ENCODE peak calls at places on chromosomes 2 and 18, in seven cellular contexts. One of them, this sample, is unnamed.

GRCh38 chr2:104976603-104977120 is 61.2 kb upstream of the MRPS9 start:
- DNase-seq in epithelial cell of esophagus: no peak
- DNase-seq in WERI-Rb-1: peak
- DNase-seq in endothelial cell of umbilical vein: no peak
- DNase-seq in GM12865: peak
- DNase-seq in NCI-H2171: no peak
- DNase-seq in Peyer's patch: peak
- DNase-seq in this sample: peak

GRCh38 chr2:195337597-195337996 is 319.4 kb upstream of the SLC39A10 start:
- DNase-seq in epithelial cell of esophagus: no peak
- DNase-seq in WERI-Rb-1: no peak
- DNase-seq in endothelial cell of umbilical vein: no peak
- DNase-seq in GM12865: no peak
- DNase-seq in NCI-H2171: no peak
- DNase-seq in Peyer's patch: no peak
- DNase-seq in this sample: no peak

GRCh38 chr2:28413152-28413895 is 20.7 kb downstream of the FOSL2 start:
- DNase-seq in epithelial cell of esophagus: no peak
- DNase-seq in WERI-Rb-1: peak
- DNase-seq in endothelial cell of umbilical vein: no peak
- DNase-seq in GM12865: no peak
- DNase-seq in NCI-H2171: peak
- DNase-seq in Peyer's patch: peak
- DNase-seq in this sample: no peak

GRCh38 chr18:34633368-34633767 is 76.7 kb upstream of the DTNA start:
- DNase-seq in epithelial cell of esophagus: no peak
- DNase-seq in WERI-Rb-1: no peak
- DNase-seq in endothelial cell of umbilical vein: no peak
- DNase-seq in GM12865: no peak
- DNase-seq in NCI-H2171: no peak
- DNase-seq in Peyer's patch: no peak
- DNase-seq in this sample: no peak

GRCh38 chr18:72107647-72108046 is 436.5 kb downstream of the CBLN2 start:
- DNase-seq in epithelial cell of esophagus: peak
- DNase-seq in WERI-Rb-1: no peak
- DNase-seq in endothelial cell of umbilical vein: peak
- DNase-seq in GM12865: no peak
- DNase-seq in NCI-H2171: no peak
- DNase-seq in Peyer's patch: no peak
- DNase-seq in this sample: no peak

GRCh38 chr2:144514731-144515424 is 5.0 kb downstream of the ZEB2 start:
- DNase-seq in epithelial cell of esophagus: no peak
- DNase-seq in WERI-Rb-1: no peak
- DNase-seq in endothelial cell of umbilical vein: peak
- DNase-seq in GM12865: no peak
- DNase-seq in NCI-H2171: no peak
- DNase-seq in Peyer's patch: no peak
- DNase-seq in this sample: no peak

GRCh38 chr2:1649103-1649870 is 95.0 kb downstream of the PXDN start:
- DNase-seq in epithelial cell of esophagus: no peak
- DNase-seq in WERI-Rb-1: no peak
- DNase-seq in endothelial cell of umbilical vein: no peak
- DNase-seq in GM12865: no peak
- DNase-seq in NCI-H2171: no peak
- DNase-seq in Peyer's patch: no peak
- DNase-seq in this sample: no peak

GRCh38 chr2:118803012-118803411 is 44.4 kb downstream of the EN1 start:
- DNase-seq in epithelial cell of esophagus: no peak
- DNase-seq in WERI-Rb-1: no peak
- DNase-seq in endothelial cell of umbilical vein: no peak
- DNase-seq in GM12865: no peak
- DNase-seq in NCI-H2171: no peak
- DNase-seq in Peyer's patch: no peak
- DNase-seq in this sample: no peak

GRCh38 chr2:88451647-88452150 is 794 bp downstream of the FOXI3 start:
- DNase-seq in epithelial cell of esophagus: peak
- DNase-seq in WERI-Rb-1: no peak
- DNase-seq in endothelial cell of umbilical vein: no peak
- DNase-seq in GM12865: no peak
- DNase-seq in NCI-H2171: no peak
- DNase-seq in Peyer's patch: peak
- DNase-seq in this sample: peak

GRCh38 chr2:227661019-227661726 is 5.4 kb upstream of the SCYGR5 start:
- DNase-seq in epithelial cell of esophagus: no peak
- DNase-seq in WERI-Rb-1: no peak
- DNase-seq in endothelial cell of umbilical vein: no peak
- DNase-seq in GM12865: no peak
- DNase-seq in NCI-H2171: no peak
- DNase-seq in Peyer's patch: no peak
- DNase-seq in this sample: no peak

GRCh38 chr2:218727502-218728165 is 17.0 kb downstream of the TTLL4 start:
- DNase-seq in epithelial cell of esophagus: peak
- DNase-seq in WERI-Rb-1: no peak
- DNase-seq in endothelial cell of umbilical vein: peak
- DNase-seq in GM12865: peak
- DNase-seq in NCI-H2171: peak
- DNase-seq in Peyer's patch: no peak
- DNase-seq in this sample: no peak

GRCh38 chr2:10948606-10949230 is 37.0 kb downstream of the KCNF1 start:
- DNase-seq in epithelial cell of esophagus: no peak
- DNase-seq in WERI-Rb-1: no peak
- DNase-seq in endothelial cell of umbilical vein: no peak
- DNase-seq in GM12865: no peak
- DNase-seq in NCI-H2171: no peak
- DNase-seq in Peyer's patch: no peak
- DNase-seq in this sample: no peak

GRCh38 chr2:3277748-3278520 is 99.7 kb downstream of the EIPR1 start:
- DNase-seq in epithelial cell of esophagus: no peak
- DNase-seq in WERI-Rb-1: no peak
- DNase-seq in endothelial cell of umbilical vein: no peak
- DNase-seq in GM12865: no peak
- DNase-seq in NCI-H2171: no peak
- DNase-seq in Peyer's patch: peak
- DNase-seq in this sample: no peak

GRCh38 chr2:179005976-179006375 is 44.0 kb downstream of the CCDC141 start:
- DNase-seq in epithelial cell of esophagus: no peak
- DNase-seq in WERI-Rb-1: no peak
- DNase-seq in endothelial cell of umbilical vein: no peak
- DNase-seq in GM12865: no peak
- DNase-seq in NCI-H2171: no peak
- DNase-seq in Peyer's patch: no peak
- DNase-seq in this sample: no peak

GRCh38 chr2:3173031-3173430 is 204.6 kb downstream of the EIPR1 start:
- DNase-seq in epithelial cell of esophagus: no peak
- DNase-seq in WERI-Rb-1: no peak
- DNase-seq in endothelial cell of umbilical vein: peak
- DNase-seq in GM12865: no peak
- DNase-seq in NCI-H2171: no peak
- DNase-seq in Peyer's patch: no peak
- DNase-seq in this sample: no peak

GRCh38 chr2:85974395-85974794 is 85.6 kb upstream of the ST3GAL5 start:
- DNase-seq in epithelial cell of esophagus: peak
- DNase-seq in WERI-Rb-1: no peak
- DNase-seq in endothelial cell of umbilical vein: no peak
- DNase-seq in GM12865: no peak
- DNase-seq in NCI-H2171: no peak
- DNase-seq in Peyer's patch: no peak
- DNase-seq in this sample: no peak

GRCh38 chr2:62304429-62305417 is 108.8 kb downstream of the B3GNT2 start:
- DNase-seq in epithelial cell of esophagus: peak
- DNase-seq in WERI-Rb-1: peak
- DNase-seq in endothelial cell of umbilical vein: peak
- DNase-seq in GM12865: peak
- DNase-seq in NCI-H2171: no peak
- DNase-seq in Peyer's patch: peak
- DNase-seq in this sample: no peak

GRCh38 chr2:103868394-103868793 is 985.5 kb upstream of the POU3F3 start:
- DNase-seq in epithelial cell of esophagus: no peak
- DNase-seq in WERI-Rb-1: no peak
- DNase-seq in endothelial cell of umbilical vein: no peak
- DNase-seq in GM12865: no peak
- DNase-seq in NCI-H2171: no peak
- DNase-seq in Peyer's patch: no peak
- DNase-seq in this sample: no peak

GRCh38 chr2:45909677-45910191 is 258.3 kb downstream of the PRKCE start:
- DNase-seq in epithelial cell of esophagus: peak
- DNase-seq in WERI-Rb-1: no peak
- DNase-seq in endothelial cell of umbilical vein: no peak
- DNase-seq in GM12865: peak
- DNase-seq in NCI-H2171: no peak
- DNase-seq in Peyer's patch: peak
- DNase-seq in this sample: peak

GRCh38 chr18:64119916-64120315 is 29.0 kb downstream of the LINC00305 start:
- DNase-seq in epithelial cell of esophagus: peak
- DNase-seq in WERI-Rb-1: no peak
- DNase-seq in endothelial cell of umbilical vein: peak
- DNase-seq in GM12865: peak
- DNase-seq in NCI-H2171: peak
- DNase-seq in Peyer's patch: no peak
- DNase-seq in this sample: peak

GRCh38 chr2:8643238-8643995 is 38.4 kb upstream of the ID2 start:
- DNase-seq in epithelial cell of esophagus: no peak
- DNase-seq in WERI-Rb-1: no peak
- DNase-seq in endothelial cell of umbilical vein: no peak
- DNase-seq in GM12865: no peak
- DNase-seq in NCI-H2171: no peak
- DNase-seq in Peyer's patch: no peak
- DNase-seq in this sample: no peak

GRCh38 chr2:144357623-144358400 is 162.1 kb downstream of the ZEB2 start:
- DNase-seq in epithelial cell of esophagus: peak
- DNase-seq in WERI-Rb-1: no peak
- DNase-seq in endothelial cell of umbilical vein: peak
- DNase-seq in GM12865: peak
- DNase-seq in NCI-H2171: no peak
- DNase-seq in Peyer's patch: no peak
- DNase-seq in this sample: peak

GRCh38 chr2:26088038-26088643 is 54.3 kb downstream of the RAB10 start:
- DNase-seq in epithelial cell of esophagus: peak
- DNase-seq in WERI-Rb-1: no peak
- DNase-seq in endothelial cell of umbilical vein: peak
- DNase-seq in GM12865: peak
- DNase-seq in NCI-H2171: no peak
- DNase-seq in Peyer's patch: peak
- DNase-seq in this sample: peak

GRCh38 chr2:127508621-127509034 is 17.7 kb downstream of the IWS1 start:
- DNase-seq in epithelial cell of esophagus: peak
- DNase-seq in WERI-Rb-1: no peak
- DNase-seq in endothelial cell of umbilical vein: peak
- DNase-seq in GM12865: no peak
- DNase-seq in NCI-H2171: peak
- DNase-seq in Peyer's patch: peak
- DNase-seq in this sample: peak

GRCh38 chr2:44172576-44172975 is 3.9 kb downstream of the PPM1B start:
- DNase-seq in epithelial cell of esophagus: no peak
- DNase-seq in WERI-Rb-1: no peak
- DNase-seq in endothelial cell of umbilical vein: no peak
- DNase-seq in GM12865: no peak
- DNase-seq in NCI-H2171: no peak
- DNase-seq in Peyer's patch: no peak
- DNase-seq in this sample: no peak

GRCh38 chr2:10034333-10035052 is 8.9 kb upstream of the KLF11 start:
- DNase-seq in epithelial cell of esophagus: no peak
- DNase-seq in WERI-Rb-1: no peak
- DNase-seq in endothelial cell of umbilical vein: no peak
- DNase-seq in GM12865: no peak
- DNase-seq in NCI-H2171: no peak
- DNase-seq in Peyer's patch: no peak
- DNase-seq in this sample: no peak

GRCh38 chr2:10278763-10279471 is 23.8 kb upstream of the HPCAL1 start:
- DNase-seq in epithelial cell of esophagus: no peak
- DNase-seq in WERI-Rb-1: no peak
- DNase-seq in endothelial cell of umbilical vein: no peak
- DNase-seq in GM12865: no peak
- DNase-seq in NCI-H2171: no peak
- DNase-seq in Peyer's patch: peak
- DNase-seq in this sample: no peak

GRCh38 chr2:190408538-190409271 is 550 bp downstream of the MFSD6 start:
- DNase-seq in epithelial cell of esophagus: peak
- DNase-seq in WERI-Rb-1: peak
- DNase-seq in endothelial cell of umbilical vein: peak
- DNase-seq in GM12865: peak
- DNase-seq in NCI-H2171: peak
- DNase-seq in Peyer's patch: peak
- DNase-seq in this sample: peak

GRCh38 chr18:41985914-41986313 is 30.9 kb downstream of the PIK3C3 start:
- DNase-seq in epithelial cell of esophagus: no peak
- DNase-seq in WERI-Rb-1: no peak
- DNase-seq in endothelial cell of umbilical vein: no peak
- DNase-seq in GM12865: no peak
- DNase-seq in NCI-H2171: no peak
- DNase-seq in Peyer's patch: no peak
- DNase-seq in this sample: no peak

This sample was measured in GM13977.